ENCODE peak calls at places on chromosomes 2 and 18, in nine cellular contexts. D, P, M, V, O, T, R, G and W are unnamed samples.

GRCh38 chr2:119066272-119066804 is 92.2 kb downstream of the C1QL2 start:
- DNase-seq in D (no peak), P (no peak), M (no peak), V (no peak), O (no peak), T (no peak), R (no peak), G (no peak), W (no peak)

GRCh38 chr18:73848656-73849055 is 299.0 kb downstream of the FBXO15 start:
- DNase-seq in D (no peak), P (no peak), M (no peak), V (peak; percentile 86), O (no peak), T (no peak), R (no peak), G (no peak), W (no peak)

GRCh38 chr18:10270160-10270571 is 184.3 kb upstream of the APCDD1 start:
- DNase-seq in D (no peak), P (no peak), M (peak; percentile 86), V (no peak), O (no peak), T (no peak), R (peak; percentile 37), G (no peak), W (no peak)

GRCh38 chr2:10029875-10030223 is 13.5 kb upstream of the KLF11 start:
- DNase-seq in D (no peak), P (no peak), M (no peak), V (no peak), O (no peak), T (no peak), R (no peak), G (no peak), W (no peak)

GRCh38 chr18:53909668-53910067 is 314.8 kb downstream of the MBD2 start:
- DNase-seq in D (no peak), P (no peak), M (peak; percentile 16), V (peak; percentile 2), O (no peak), T (no peak), R (no peak), G (peak; percentile 36), W (no peak)

GRCh38 chr2:20355131-20355530 is 4.5 kb upstream of the PUM2 start:
- DNase-seq in D (no peak), P (no peak), M (no peak), V (peak; percentile 91), O (no peak), T (no peak), R (no peak), G (no peak), W (no peak)

GRCh38 chr2:189555243-189555642 is 25.3 kb downstream of the SLC40A1 start:
- DNase-seq in D (no peak), P (no peak), M (no peak), V (no peak), O (no peak), T (no peak), R (no peak), G (no peak), W (no peak)

GRCh38 chr2:123720760-123721159 is 304.3 kb upstream of the CNTNAP5 start:
- DNase-seq in D (no peak), P (no peak), M (no peak), V (no peak), O (no peak), T (no peak), R (no peak), G (peak; percentile 5), W (no peak)

GRCh38 chr2:112480540-112481049 is 1.4 kb upstream of the TTL start:
- DNase-seq in D (no peak), P (no peak), M (no peak), V (no peak), O (no peak), T (peak; percentile 1), R (no peak), G (peak; percentile 59), W (no peak)

GRCh38 chr2:170514140-170514539 is 201.0 kb upstream of the SP5 start:
- DNase-seq in D (no peak), P (no peak), M (no peak), V (no peak), O (no peak), T (no peak), R (no peak), G (no peak), W (no peak)

GRCh38 chr18:5455644-5456043 is 88.2 kb downstream of the EPB41L3 start:
- DNase-seq in D (no peak), P (no peak), M (peak; percentile 31), V (no peak), O (no peak), T (no peak), R (no peak), G (no peak), W (no peak)

GRCh38 chr2:150609831-150610582 is 122.5 kb upstream of the RND3 start:
- DNase-seq in D (no peak), P (no peak), M (no peak), V (peak; percentile 95), O (no peak), T (no peak), R (no peak), G (no peak), W (no peak)

GRCh38 chr18:45765740-45766139 is 41.8 kb downstream of the SLC14A1 start:
- DNase-seq in D (no peak), P (no peak), M (no peak), V (no peak), O (no peak), T (no peak), R (no peak), G (no peak), W (no peak)

GRCh38 chr18:35688757-35689156 is 107.2 kb downstream of the GALNT1 start:
- DNase-seq in D (no peak), P (no peak), M (no peak), V (no peak), O (no peak), T (no peak), R (no peak), G (no peak), W (no peak)

GRCh38 chr2:60602388-60602787 is 48.9 kb upstream of the BCL11A start:
- DNase-seq in D (no peak), P (no peak), M (no peak), V (no peak), O (no peak), T (no peak), R (no peak), G (no peak), W (no peak)

GRCh38 chr18:43596106-43596712 is 318.9 kb upstream of the SYT4 start:
- DNase-seq in D (no peak), P (no peak), M (peak; percentile 46), V (no peak), O (no peak), T (no peak), R (no peak), G (peak; percentile 16), W (no peak)

GRCh38 chr2:73107211-73107926 is 5.4 kb downstream of the RAB11FIP5 start:
- DNase-seq in D (no peak), P (no peak), M (no peak), V (no peak), O (no peak), T (no peak), R (peak; percentile 27), G (no peak), W (no peak)

GRCh38 chr18:9535430-9535972 is 60.2 kb downstream of the RALBP1 start:
- DNase-seq in D (no peak), P (no peak), M (no peak), V (peak; percentile 91), O (no peak), T (no peak), R (no peak), G (no peak), W (no peak)

GRCh38 chr18:11667578-11667977 is 21.5 kb upstream of the GNAL start:
- DNase-seq in D (no peak), P (no peak), M (no peak), V (no peak), O (no peak), T (no peak), R (no peak), G (no peak), W (no peak)

GRCh38 chr2:20050104-20050711 is 1.2 kb downstream of the LAPTM4A start:
- DNase-seq in D (no peak), P (no peak), M (no peak), V (peak; percentile 42), O (no peak), T (no peak), R (no peak), G (peak; percentile 53), W (no peak)

GRCh38 chr2:64329848-64330247 is 124.1 kb upstream of the LGALSL start:
- DNase-seq in D (no peak), P (no peak), M (peak; percentile 40), V (no peak), O (no peak), T (no peak), R (peak; percentile 27), G (peak; percentile 18), W (no peak)

GRCh38 chr2:131040661-131041401 is 52.4 kb downstream of the FAM168B start:
- DNase-seq in D (peak; percentile 73), P (peak; percentile 4), M (no peak), V (no peak), O (no peak), T (no peak), R (no peak), G (no peak), W (no peak)

GRCh38 chr2:16869711-16870110 is 204.1 kb upstream of the CYRIA start:
- DNase-seq in D (no peak), P (no peak), M (no peak), V (no peak), O (no peak), T (no peak), R (no peak), G (no peak), W (no peak)

GRCh38 chr2:202249521-202249850 is 11.1 kb upstream of the SUMO1 start:
- DNase-seq in D (no peak), P (no peak), M (peak; percentile 40), V (no peak), O (no peak), T (no peak), R (no peak), G (no peak), W (no peak)

GRCh38 chr2:45469314-45470099 is 141.6 kb downstream of the SRBD1 start:
- DNase-seq in D (no peak), P (no peak), M (peak; percentile 77), V (no peak), O (no peak), T (no peak), R (no peak), G (no peak), W (no peak)

GRCh38 chr2:235573331-235574221 is 79.7 kb downstream of the AGAP1 start:
- DNase-seq in D (no peak), P (no peak), M (peak; percentile 21), V (no peak), O (no peak), T (no peak), R (peak; percentile 72), G (no peak), W (no peak)

GRCh38 chr2:239674101-239674980 is 273.5 kb upstream of the HDAC4 start:
- DNase-seq in D (no peak), P (no peak), M (no peak), V (no peak), O (no peak), T (no peak), R (no peak), G (no peak), W (no peak)

GRCh38 chr18:69897397-69898108 is 50.1 kb downstream of the CD226 start:
- DNase-seq in D (no peak), P (no peak), M (no peak), V (no peak), O (no peak), T (no peak), R (no peak), G (no peak), W (no peak)

GRCh38 chr2:83069724-83070123 is 1389.4 kb downstream of the SUCLG1 start:
- DNase-seq in D (no peak), P (no peak), M (no peak), V (no peak), O (no peak), T (no peak), R (no peak), G (no peak), W (no peak)

GRCh38 chr2:180910831-180911665 is 69.4 kb upstream of the UBE2E3 start:
- DNase-seq in D (no peak), P (no peak), M (no peak), V (no peak), O (no peak), T (no peak), R (no peak), G (no peak), W (no peak)

GRCh38 chr2:25043241-25043867 is 1.5 kb downstream of the EFR3B start:
- DNase-seq in D (no peak), P (no peak), M (no peak), V (peak; percentile 52), O (no peak), T (no peak), R (no peak), G (peak; percentile 61), W (no peak)